ENCODE peak calls at places on chromosome 13, in nine cellular contexts. Z, J, M, Y, X, E, P, T and S are unnamed samples.

GRCh38 chr13:97757807-97758206 is 195.7 kb upstream of the IPO5 start:
- DNase-seq in Z (no peak), J (no peak), M (no peak), Y (peak), X (no peak), E (no peak), P (peak), T (no peak), S (no peak)

GRCh38 chr13:92951273-92951820 is 275.3 kb upstream of the GPC6 start:
- DNase-seq in Z (no peak), J (no peak), M (no peak), Y (no peak), X (no peak), E (no peak), P (no peak), T (no peak), S (no peak)

GRCh38 chr13:101149735-101150380 is 266.4 kb downstream of the NALCN start:
- DNase-seq in Z (no peak), J (no peak), M (no peak), Y (no peak), X (no peak), E (peak), P (no peak), T (peak), S (peak)

GRCh38 chr13:49711218-49711863 is 20.1 kb upstream of the EBPL start:
- DNase-seq in Z (no peak), J (no peak), M (no peak), Y (no peak), X (no peak), E (no peak), P (no peak), T (no peak), S (peak)

GRCh38 chr13:28717170-28717569 is 1.6 kb downstream of the SLC46A3 start:
- DNase-seq in Z (no peak), J (no peak), M (no peak), Y (no peak), X (no peak), E (no peak), P (no peak), T (no peak), S (no peak)

GRCh38 chr13:49791214-49791752 is 1.2 kb downstream of the KPNA3 start:
- DNase-seq in Z (no peak), J (peak), M (no peak), Y (peak), X (peak), E (no peak), P (no peak), T (no peak), S (peak)

GRCh38 chr13:85313761-85314503 is 485.3 kb downstream of the SLITRK6 start:
- DNase-seq in Z (no peak), J (no peak), M (no peak), Y (no peak), X (no peak), E (peak), P (no peak), T (peak), S (peak)

GRCh38 chr13:101523732-101524131 is 71.3 kb downstream of the ITGBL1 start:
- DNase-seq in Z (no peak), J (no peak), M (no peak), Y (no peak), X (no peak), E (no peak), P (no peak), T (peak), S (no peak)

GRCh38 chr13:76647550-76647949 is 238.7 kb downstream of the KCTD12 start:
- DNase-seq in Z (no peak), J (no peak), M (no peak), Y (no peak), X (no peak), E (no peak), P (no peak), T (no peak), S (no peak)

GRCh38 chr13:51520524-51520923 is 63.7 kb upstream of the WDFY2 start:
- DNase-seq in Z (no peak), J (no peak), M (no peak), Y (no peak), X (no peak), E (no peak), P (no peak), T (no peak), S (peak)

GRCh38 chr13:49926019-49926418 is 10.1 kb downstream of the SPRYD7 start:
- DNase-seq in Z (no peak), J (no peak), M (no peak), Y (no peak), X (no peak), E (no peak), P (no peak), T (no peak), S (no peak)

GRCh38 chr13:97822377-97822776 is 131.1 kb upstream of the IPO5 start:
- DNase-seq in Z (no peak), J (no peak), M (no peak), Y (no peak), X (no peak), E (no peak), P (no peak), T (no peak), S (no peak)

GRCh38 chr13:21639604-21640003 is 31.3 kb upstream of the FGF9 start:
- DNase-seq in Z (no peak), J (no peak), M (no peak), Y (no peak), X (no peak), E (no peak), P (no peak), T (no peak), S (no peak)